ENCODE peak calls at places on chromosome 7, in six cellular contexts. U is ovary; S is CD8-positive, alpha-beta T cell; F is uterus; N is Peyer's patch; B is stomach. K is an unnamed sample.

GRCh38 chr7:139523199-139523941 is at the start of gene CLEC2L:
- DNase-seq in B (no peak), U (no peak), N (no peak), F (no peak), S (no peak), K (no peak)

GRCh38 chr7:157136372-157136771 is 2.4 kb upstream of the UBE3C start:
- DNase-seq in F (no peak), U (no peak), N (no peak), B (no peak), S (no peak), K (no peak)

GRCh38 chr7:71843677-71844076 is 568.5 kb downstream of the CALN1 start:
- DNase-seq in B (no peak), N (no peak), U (no peak), F (no peak), S (no peak), K (no peak)

GRCh38 chr7:39924122-39924521 is 25.9 kb upstream of the CDK13 start:
- DNase-seq in N (no peak), U (no peak), S (no peak), F (no peak), B (no peak), K (no peak)

GRCh38 chr7:15417341-15417988 is 144.3 kb downstream of the AGMO start:
- DNase-seq in U (no peak), N (no peak), F (no peak), S (no peak), B (no peak), K (no peak)

GRCh38 chr7:142859829-142860228 is 5.0 kb downstream of the EPHB6 start:
- DNase-seq in B (no peak), F (peak), N (no peak), S (no peak), U (no peak), K (no peak)

GRCh38 chr7:130048906-130049305 is 2.3 kb downstream of the ZC3HC1 start:
- DNase-seq in N (no peak), F (no peak), B (no peak), U (no peak), S (no peak), K (no peak)

GRCh38 chr7:55144333-55144954 is 125.6 kb downstream of the EGFR start:
- DNase-seq in F (no peak), U (no peak), N (no peak), B (no peak), S (no peak), K (no peak)

GRCh38 chr7:46806856-46807255 is 775.1 kb downstream of the TNS3 start:
- DNase-seq in F (no peak), B (no peak), U (no peak), N (no peak), S (no peak), K (no peak)

GRCh38 chr7:25840209-25840792 is 311.7 kb upstream of the NFE2L3 start:
- DNase-seq in F (no peak), B (no peak), S (no peak), N (no peak), U (no peak), K (no peak)

GRCh38 chr7:159030490-159031134 is 114.1 kb downstream of the VIPR2 start:
- DNase-seq in U (peak), B (peak), S (no peak), F (peak), N (peak), K (peak)

GRCh38 chr7:129607471-129608120 is 3.9 kb upstream of the NRF1 start:
- DNase-seq in U (no peak), S (no peak), F (no peak), N (no peak), B (no peak), K (no peak)

GRCh38 chr7:135713836-135714470 is 14.0 kb downstream of the SLC13A4 start:
- DNase-seq in U (no peak), N (no peak), F (no peak), S (no peak), B (no peak), K (no peak)

GRCh38 chr7:6409991-6410693 is 37.6 kb downstream of the DAGLB start:
- DNase-seq in N (no peak), B (no peak), S (no peak), F (no peak), U (no peak), K (no peak)

GRCh38 chr7:34211003-34211402 is 305.7 kb downstream of the BMPER start:
- DNase-seq in S (no peak), U (no peak), F (no peak), N (no peak), B (no peak), K (no peak)

GRCh38 chr7:157875230-157876179 is 538.7 kb downstream of the DNAJB6 start:
- DNase-seq in B (peak), U (no peak), N (no peak), S (no peak), F (no peak), K (no peak)

GRCh38 chr7:35735396-35735795 is 40.5 kb upstream of the HERPUD2 start:
- DNase-seq in N (no peak), S (no peak), B (no peak), F (no peak), U (no peak), K (no peak)

GRCh38 chr7:48096273-48096672 is 7.2 kb downstream of the UPP1 start:
- DNase-seq in F (no peak), S (no peak), U (no peak), B (no peak), N (no peak), K (no peak)

GRCh38 chr7:107989618-107990373 is 13.2 kb downstream of the LAMB1 start:
- DNase-seq in S (no peak), N (no peak), F (no peak), B (no peak), U (no peak), K (peak)

GRCh38 chr7:70935854-70936253 is 196.1 kb upstream of the GALNT17 start:
- DNase-seq in F (no peak), N (no peak), U (no peak), B (no peak), S (no peak), K (no peak)

GRCh38 chr7:81120803-81121202 is 202.0 kb upstream of the SEMA3C start:
- DNase-seq in F (no peak), B (no peak), N (no peak), S (no peak), U (no peak), K (no peak)

GRCh38 chr7:75033826-75034225 is 39.8 kb downstream of the RCC1L start:
- DNase-seq in U (no peak), B (no peak), N (no peak), F (no peak), S (no peak), K (no peak)

GRCh38 chr7:18866359-18867036 is 250.9 kb downstream of the TWIST1 start:
- DNase-seq in F (peak), N (no peak), B (no peak), S (no peak), U (no peak), K (peak)

GRCh38 chr7:836429-836828 is 4.2 kb downstream of the SUN1 start:
- DNase-seq in B (no peak), U (no peak), S (no peak), N (no peak), F (no peak), K (peak)

GRCh38 chr7:134593530-134594392 is 44.9 kb downstream of the AKR1B15 start:
- DNase-seq in S (no peak), F (peak), U (peak), N (no peak), B (peak), K (peak)

GRCh38 chr7:122033641-122034040 is 110.4 kb downstream of the AASS start:
- DNase-seq in N (no peak), B (no peak), U (no peak), F (no peak), S (no peak), K (no peak)

GRCh38 chr7:100247152-100247757 is 27.5 kb downstream of the PVRIG start:
- DNase-seq in F (no peak), N (no peak), U (peak), S (no peak), B (peak), K (no peak)
- TF ChIP-seq CTCF in F (no peak), N (no peak), U (no peak), S (no peak), B (no peak), K (no peak)

GRCh38 chr7:45569290-45569685 is 4.9 kb upstream of the ADCY1 start:
- DNase-seq in B (no peak), N (no peak), S (no peak), U (no peak), F (no peak), K (no peak)
- H3K27ac ChIP-seq in B (no peak), N (no peak), S (no peak), U (no peak), F (no peak), K (no peak)

GRCh38 chr7:13992621-13992982 is 3.1 kb upstream of the ETV1 start:
- DNase-seq in N (no peak), U (no peak), F (no peak), B (no peak), S (no peak), K (no peak)
- H3K4me3 ChIP-seq in N (no peak), U (no peak), F (no peak), B (no peak), S (no peak), K (peak)

DNA sequence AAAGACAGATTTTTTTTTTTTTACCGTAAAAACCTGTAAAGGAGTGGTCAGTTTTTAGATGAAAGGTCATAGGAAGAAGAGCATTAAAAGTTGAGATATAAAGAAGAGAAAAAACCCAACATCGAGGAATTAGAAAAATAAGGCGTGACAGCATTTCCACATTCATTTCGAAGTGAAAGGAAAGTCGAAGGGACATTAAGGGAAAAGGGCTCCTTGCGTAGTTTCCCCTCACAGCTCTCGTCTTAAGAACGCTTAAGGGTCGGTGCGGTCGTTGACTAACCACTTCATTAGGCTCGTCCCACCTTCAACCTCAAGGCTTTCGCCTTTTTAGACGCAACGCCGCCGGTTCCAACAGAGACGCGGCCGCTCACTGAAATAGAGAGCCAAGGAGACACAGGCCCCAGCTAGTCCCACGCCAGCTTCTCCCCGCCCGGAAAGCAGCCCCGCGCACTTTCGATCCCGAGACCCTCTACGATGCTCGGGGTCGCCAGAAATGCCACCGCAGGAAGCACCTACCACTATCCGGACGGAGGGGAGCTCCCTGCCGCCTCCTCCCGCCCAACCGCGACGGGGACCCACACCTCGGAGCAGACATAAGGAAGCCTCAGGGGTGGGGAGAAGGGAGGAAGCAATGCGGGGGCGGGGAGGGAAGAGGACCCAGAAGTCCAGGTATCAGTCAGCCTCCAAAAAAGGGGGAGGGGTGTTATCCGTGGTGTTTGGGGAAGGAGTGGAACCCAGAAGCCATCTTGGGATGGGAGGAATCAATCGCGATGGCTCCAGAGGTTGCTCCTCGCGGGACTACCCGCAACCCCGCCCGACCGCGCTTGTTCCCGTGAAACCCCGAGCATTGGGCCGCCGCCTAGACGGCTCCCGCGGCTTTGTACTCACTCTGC is 634 bp downstream of the TRA2A start:
- DNase-seq in F (no peak), N (no peak), U (peak), S (peak), B (peak), K (peak)
- TF ChIP-seq CTCF in F (no peak), N (no peak), U (no peak), S (no peak), B (no peak), K (no peak)

GRCh38 chr7:90727412-90727811 is 131.3 kb downstream of the CDK14 start:
- DNase-seq in N (no peak), U (no peak), F (no peak), S (no peak), B (no peak), K (no peak)
- H3K27ac ChIP-seq in N (no peak), U (no peak), F (no peak), S (no peak), B (peak), K (no peak)

DNA sequence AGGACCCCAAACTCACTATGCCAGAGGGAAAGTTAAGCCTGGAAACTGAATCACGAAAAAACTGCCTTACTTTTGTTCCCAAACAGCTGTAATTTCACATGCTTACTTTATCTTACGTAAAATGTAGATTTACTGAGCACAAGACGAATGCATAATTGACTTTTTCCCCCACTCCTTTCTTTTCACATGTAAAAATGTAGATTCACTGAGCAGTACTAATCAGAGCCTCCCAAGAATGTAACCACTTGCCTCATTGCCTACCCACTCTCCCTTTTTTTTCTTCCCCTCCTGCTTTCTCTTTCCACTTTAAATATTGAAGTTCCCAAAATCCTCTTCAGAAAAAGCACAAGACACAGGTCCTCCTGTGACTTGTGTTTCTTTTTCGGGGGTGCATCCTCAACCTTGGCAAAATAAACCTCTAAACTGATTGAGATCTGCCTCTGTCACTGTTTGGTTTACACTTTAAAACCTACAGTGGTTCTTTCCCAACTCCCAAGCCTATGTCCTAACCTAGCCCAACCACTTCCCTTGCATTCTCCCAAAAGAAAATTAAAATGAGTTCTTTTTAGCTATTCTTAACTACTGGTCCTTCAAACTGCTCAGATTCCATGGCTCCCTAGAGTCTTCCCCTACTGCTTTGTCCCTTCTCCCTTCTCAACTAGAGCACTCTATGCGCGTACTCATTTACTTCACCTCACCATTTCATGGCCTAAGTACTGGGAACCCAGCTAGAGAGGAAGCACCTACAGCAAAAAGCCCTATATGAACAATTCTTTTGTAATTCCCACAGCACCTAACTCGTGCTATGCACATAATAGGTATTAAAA is 236.6 kb upstream of the MKLN1 start:
- DNase-seq in B (no peak), S (no peak), F (no peak), N (no peak), U (no peak), K (no peak)
- H3K4me3 ChIP-seq in B (no peak), S (no peak), F (no peak), N (no peak), U (no peak), K (no peak)

GRCh38 chr7:27689045-27689877 is 26.6 kb upstream of the HIBADH start:
- DNase-seq in N (no peak), S (no peak), U (no peak), F (no peak), B (no peak), K (no peak)
- TF ChIP-seq CTCF in N (peak), S (no peak), U (no peak), F (no peak), B (no peak), K (peak)